ENCODE peak calls at places on chromosomes 5 and 9, in six cellular contexts. J is amniotic stem cell; V is stimulated activated CD4-positive, alpha-beta T cell treated with anti-CD3 and anti-CD28 coated beads, Interleukin-4, amount 100 ng/mL, for 4 hours; U is lung; B is stomach; F is putamen. G is an unnamed sample.

GRCh38 chr5:14261856-14262611 is 118.9 kb downstream of the TRIO start:
- DNase-seq in J (no peak), B (no peak), V (no peak), U (no peak), F (no peak), G (no peak)

GRCh38 chr5:2135833-2136232 is 253.1 kb upstream of the IRX4 start:
- DNase-seq in V (no peak), J (no peak), B (no peak), U (no peak), F (no peak), G (no peak)

GRCh38 chr9:34992376-34992951 is 2.9 kb downstream of the DNAJB5 start:
- DNase-seq in F (no peak), B (no peak), J (peak), U (no peak), V (peak), G (peak)

GRCh38 chr9:21295992-21296391 is 9.1 kb downstream of the IFNA5 start:
- DNase-seq in V (no peak), B (no peak), J (no peak), F (no peak), U (no peak), G (no peak)

GRCh38 chr5:115514220-115514619 is 30.4 kb downstream of the FEM1C start:
- DNase-seq in V (no peak), F (no peak), J (no peak), U (no peak), B (no peak), G (no peak)

GRCh38 chr9:101814064-101814463 is 75.6 kb upstream of the GRIN3A start:
- DNase-seq in J (no peak), F (no peak), B (no peak), U (no peak), V (no peak), G (no peak)

GRCh38 chr5:52010430-52010829 is 627.2 kb downstream of the ISL1 start:
- DNase-seq in J (no peak), F (no peak), U (no peak), B (no peak), V (no peak), G (no peak)

GRCh38 chr5:1393571-1394501 is 48.9 kb upstream of the CLPTM1L start:
- DNase-seq in U (no peak), V (no peak), B (no peak), F (no peak), J (no peak), G (no peak)

GRCh38 chr5:40321514-40321913 is 358.2 kb upstream of the PTGER4 start:
- DNase-seq in B (no peak), F (peak), V (no peak), U (no peak), J (no peak), G (no peak)

GRCh38 chr9:129576546-129577543 is 44.1 kb downstream of the C9orf50 start:
- DNase-seq in V (no peak), B (no peak), J (no peak), F (no peak), U (no peak), G (peak)

GRCh38 chr9:69195681-69196080 is 21.6 kb downstream of the TJP2 start:
- DNase-seq in J (no peak), U (no peak), V (no peak), F (peak), B (no peak), G (no peak)

GRCh38 chr5:56632199-56632598 is 183.2 kb upstream of the MAP3K1 start:
- DNase-seq in B (no peak), F (no peak), J (no peak), U (no peak), V (no peak), G (no peak)

GRCh38 chr5:2153808-2154207 is 271.1 kb upstream of the IRX4 start:
- DNase-seq in B (no peak), V (no peak), U (no peak), J (no peak), F (no peak), G (no peak)

GRCh38 chr9:95073042-95073607 is 244.4 kb downstream of the FANCC start:
- DNase-seq in U (no peak), B (peak), V (no peak), J (no peak), F (no peak), G (no peak)

GRCh38 chr5:142974449-142974848 is 204.3 kb downstream of the ARHGAP26 start:
- DNase-seq in U (no peak), F (no peak), J (no peak), V (no peak), B (no peak), G (no peak)

GRCh38 chr9:97831843-97832636 is 21.0 kb upstream of the FOXE1 start:
- DNase-seq in F (no peak), V (no peak), B (no peak), J (no peak), U (no peak), G (peak)

GRCh38 chr5:56128166-56128565 is 105.0 kb downstream of the ANKRD55 start:
- DNase-seq in J (no peak), B (peak), F (no peak), V (peak), U (no peak), G (no peak)

GRCh38 chr5:97065475-97065874 is 76.9 kb downstream of the LIX1 start:
- DNase-seq in B (no peak), F (no peak), V (no peak), U (no peak), J (no peak), G (no peak)

GRCh38 chr5:77924081-77924480 is 147.9 kb upstream of the TBCA start:
- DNase-seq in F (no peak), U (no peak), J (no peak), B (no peak), V (no peak), G (no peak)

GRCh38 chr9:124950050-124950718 is 9.3 kb upstream of the GOLGA1 start:
- DNase-seq in B (no peak), F (no peak), V (no peak), U (no peak), J (no peak), G (no peak)